ENCODE peak calls at places on chromosomes 7 and 10, in six cellular contexts. H is astrocyte of the spinal cord, D is adrenal gland, M is transverse colon, P is tibial artery, R is thoracic aorta. W is an unnamed sample.

GRCh38 chr10:101014230-101014884 is 14.7 kb downstream of the LZTS2 start:
- DNase-seq in H (peak; percentile 68), D (peak; percentile 88), M (peak; percentile 90), P (peak; percentile 89), R (peak; percentile 51), W (peak; percentile 88)

GRCh38 chr7:73974948-73975926 is 52.7 kb upstream of the ELN start:
- DNase-seq in H (no peak), D (no peak), M (no peak), P (peak; percentile 62), R (no peak), W (no peak)

GRCh38 chr10:33240931-33241330 is 93.5 kb downstream of the NRP1 start:
- DNase-seq in H (peak; percentile 52), D (no peak), M (no peak), P (no peak), R (no peak), W (peak; percentile 81)

GRCh38 chr10:17237915-17238444 is 9.9 kb downstream of the VIM start:
- DNase-seq in H (no peak), D (no peak), M (no peak), P (no peak), R (no peak), W (peak; percentile 88)

GRCh38 chr7:94241402-94241925 is 153.2 kb upstream of the COL1A2 start:
- DNase-seq in H (no peak), D (no peak), M (no peak), P (no peak), R (no peak), W (no peak)

GRCh38 chr7:81767883-81768282 is 2.0 kb downstream of the HGF start:
- DNase-seq in H (no peak), D (no peak), M (no peak), P (no peak), R (no peak), W (no peak)

GRCh38 chr7:73707045-73707631 is 12.3 kb downstream of the STX1A start:
- DNase-seq in H (peak; percentile 51), D (no peak), M (peak; percentile 91), P (no peak), R (no peak), W (no peak)

GRCh38 chr7:158865462-158865922 is 9.1 kb downstream of the DYNC2I1 start:
- DNase-seq in H (no peak), D (no peak), M (peak; percentile 48), P (peak; percentile 71), R (no peak), W (peak; percentile 56)

GRCh38 chr7:78578701-78579100 is 780.1 kb downstream of the PHTF2 start:
- DNase-seq in H (no peak), D (no peak), M (no peak), P (no peak), R (no peak), W (no peak)

GRCh38 chr7:103504505-103505135 is 58.6 kb upstream of the SLC26A5 start:
- DNase-seq in H (no peak), D (no peak), M (no peak), P (no peak), R (no peak), W (no peak)

DNA sequence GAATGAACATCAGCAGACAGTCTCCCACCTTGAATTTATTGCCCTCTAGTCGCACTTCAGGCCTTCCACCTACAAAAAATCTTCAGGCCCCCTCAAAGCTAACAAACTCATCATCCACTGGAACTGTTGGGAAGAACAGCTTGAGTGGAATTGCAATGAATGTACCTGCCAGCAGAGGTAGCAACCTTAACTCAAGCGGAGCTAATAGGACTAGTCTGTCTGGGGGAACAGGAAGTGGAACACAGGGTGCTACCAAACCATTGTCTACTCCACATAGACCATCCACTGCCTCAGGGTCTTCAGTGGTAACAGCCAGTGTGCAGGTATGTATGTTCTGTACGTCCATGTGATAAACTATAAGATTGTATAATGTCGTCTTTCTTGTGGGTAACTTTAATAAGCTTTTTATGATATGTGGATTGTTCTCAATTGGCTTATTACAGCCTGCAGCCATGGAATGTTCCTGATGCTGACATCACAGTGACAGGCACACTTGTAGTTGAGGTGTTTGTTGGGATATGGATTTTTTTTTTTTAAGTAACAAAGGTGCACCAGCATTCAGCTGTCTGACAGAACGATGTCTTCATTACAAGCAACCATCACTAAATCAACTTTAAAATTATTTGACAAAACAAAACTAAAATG is 53.3 kb downstream of the UBN2 start:
- DNase-seq in H (no peak), D (no peak), M (peak; percentile 17), P (no peak), R (no peak), W (no peak)
- TF ChIP-seq CTCF in H (no peak), D (no peak), M (peak; percentile 35), P (no peak), R (no peak), W (no peak)

DNA sequence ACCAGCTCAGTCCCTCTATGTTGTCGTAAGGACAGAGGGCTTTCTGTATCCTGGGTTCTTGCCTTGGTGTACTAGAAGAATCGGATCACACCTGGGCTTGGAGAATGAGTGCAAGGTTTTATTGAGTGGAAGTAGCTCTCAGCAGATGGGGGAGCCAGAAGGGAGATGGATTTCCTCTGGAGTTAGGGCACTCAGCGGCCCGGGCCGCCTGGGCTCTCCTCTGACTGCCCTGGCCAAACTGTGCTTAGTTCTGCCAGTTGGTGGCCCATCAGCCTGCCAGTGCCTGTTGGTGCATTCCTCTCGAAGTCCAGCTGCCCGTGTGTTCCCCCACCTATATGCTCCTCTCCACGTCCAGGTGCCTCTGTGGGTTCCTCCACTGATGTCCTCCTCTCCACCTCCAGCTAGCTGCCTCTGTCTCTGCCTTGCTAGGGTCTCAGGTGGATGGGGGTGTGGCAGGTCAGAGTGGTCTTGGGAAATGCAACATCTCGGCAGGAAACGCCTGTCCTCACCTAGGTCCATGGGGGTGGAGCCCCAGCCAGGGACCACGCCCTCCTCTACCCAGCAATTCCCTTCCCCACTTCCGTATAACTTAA is 148.6 kb downstream of the PPP1R3A start:
- DNase-seq in H (no peak), D (no peak), M (no peak), P (no peak), R (no peak), W (no peak)
- H3K4me3 ChIP-seq in H (no peak overlapping the region), D (no peak overlapping the region), M (no peak overlapping the region), P (no peak overlapping the region), R (no peak overlapping the region), W (no peak overlapping the region)

DNA sequence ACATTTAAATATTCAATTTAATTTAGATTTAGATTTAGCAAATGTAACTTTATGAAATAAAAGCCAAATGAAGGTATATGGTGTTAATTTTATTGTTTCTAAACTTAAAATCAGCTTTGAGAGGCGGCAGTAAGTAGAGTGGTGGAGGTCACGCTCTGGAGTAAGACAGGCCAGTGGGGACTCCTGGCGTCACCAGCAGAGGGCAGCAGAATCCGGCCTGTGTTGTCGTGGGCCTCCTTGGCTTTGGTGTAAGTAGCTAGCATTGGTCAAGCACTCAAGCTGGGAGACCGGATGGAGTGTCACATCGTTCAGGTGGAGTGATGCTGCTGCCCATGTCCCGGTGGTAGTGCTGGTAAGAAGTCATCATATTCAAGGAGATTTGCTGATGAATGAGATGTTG is 98.7 kb upstream of the DNAJB6 start:
- DNase-seq in H (no peak), D (no peak), M (no peak), P (no peak), R (no peak), W (peak; percentile 12)
- TF ChIP-seq CTCF in H (peak; percentile 14), D (no peak), M (no peak), P (no peak), R (no peak), W (no peak)

GRCh38 chr7:50324113-50324512 is 19.6 kb downstream of the IKZF1 start:
- DNase-seq in H (no peak), D (no peak), M (no peak), P (no peak), R (no peak), W (no peak)
- H3K4me3 ChIP-seq in H (no peak overlapping the region), D (no peak overlapping the region), M (no peak overlapping the region), P (no peak overlapping the region), R (no peak overlapping the region), W (no peak overlapping the region)

DNA sequence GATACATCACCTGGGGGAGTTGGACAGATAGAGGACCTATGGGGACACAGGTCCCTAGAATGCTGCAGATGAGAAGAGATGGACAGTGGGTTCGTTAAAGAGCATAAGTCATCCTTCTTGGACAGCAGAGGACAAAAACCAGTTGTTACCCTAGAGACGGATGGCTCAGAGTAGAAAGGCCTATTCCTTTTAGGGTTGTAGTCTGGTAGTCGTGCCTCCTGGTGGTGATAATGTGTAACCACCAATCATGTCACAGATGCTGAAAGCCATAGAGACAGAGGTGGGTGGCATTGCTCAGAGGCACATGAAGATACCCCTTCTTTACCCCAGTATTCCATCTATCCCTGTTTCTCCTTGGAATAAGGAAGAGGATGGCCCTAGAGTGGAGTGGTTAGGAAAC is 554.6 kb downstream of the SORCS1 start:
- DNase-seq in H (no peak), D (no peak), M (no peak), P (no peak), R (no peak), W (peak; percentile 12)
- TF ChIP-seq CTCF in H (peak; percentile 28), D (no peak), M (no peak), P (no peak), R (no peak), W (peak; percentile 32)

GRCh38 chr7:27162930-27163775 is 2.2 kb downstream of the HOXA9 start:
- DNase-seq in H (no peak), D (no peak), M (peak; percentile 10), P (no peak), R (no peak), W (no peak)
- H3K4me3 ChIP-seq in H (peak overlapping the region; percentile 47), D (no peak overlapping the region), M (peak overlapping the region; percentile 82), P (peak overlapping the region; percentile 91), R (no peak overlapping the region), W (peak overlapping the region; percentile 93)

GRCh38 chr10:128152741-128153583 is 26.7 kb upstream of the MKI67 start:
- DNase-seq in H (no peak), D (no peak), M (no peak), P (no peak), R (no peak), W (no peak)

GRCh38 chr10:128161031-128161430 is 34.8 kb upstream of the MKI67 start:
- DNase-seq in H (no peak), D (no peak), M (no peak), P (no peak), R (no peak), W (no peak)

GRCh38 chr10:128160335-128160734 is 34.1 kb upstream of the MKI67 start:
- DNase-seq in H (no peak), D (no peak), M (no peak), P (no peak), R (no peak), W (no peak)

GRCh38 chr10:128156999-128157755 is 31.0 kb upstream of the MKI67 start:
- DNase-seq in H (no peak), D (no peak), M (peak; percentile 78), P (no peak), R (no peak), W (no peak)

DNA sequence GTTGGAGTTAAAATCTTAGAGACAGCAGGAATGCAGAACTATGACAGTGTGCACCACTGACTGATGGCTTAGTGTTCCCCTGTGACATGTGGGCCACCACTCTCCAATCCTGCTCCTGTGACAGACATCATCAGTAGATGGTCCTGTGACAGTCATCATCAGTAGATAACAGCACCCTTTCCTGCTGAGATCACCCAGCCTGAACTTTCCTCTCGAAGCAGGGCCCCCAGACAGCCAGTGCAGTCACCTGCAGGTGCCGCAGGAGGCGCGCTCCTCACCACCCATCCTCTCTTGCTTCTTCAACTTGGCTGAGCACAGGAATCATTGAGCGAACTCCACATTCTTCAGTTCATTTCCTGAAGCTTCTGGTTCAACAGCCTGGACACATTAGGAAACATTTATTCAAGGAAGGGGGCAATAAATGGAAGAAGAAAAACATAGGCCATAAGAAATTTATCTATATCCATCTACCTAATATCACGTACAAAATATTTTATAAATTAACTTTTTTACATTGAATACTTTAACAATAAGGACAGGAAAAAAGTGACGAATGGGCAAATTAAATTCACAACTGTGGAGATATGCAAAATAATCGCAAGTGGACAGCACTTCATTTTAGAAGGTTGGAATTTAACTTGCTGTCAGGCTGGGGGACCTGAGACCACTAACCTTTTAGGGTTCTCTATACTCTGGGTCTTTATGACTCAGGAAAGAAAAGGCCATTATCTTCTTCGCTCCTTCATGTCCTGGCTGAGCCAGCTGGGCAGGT is 32.0 kb upstream of the MKI67 start:
- DNase-seq in H (no peak), D (no peak), M (no peak), P (no peak), R (no peak), W (no peak)
- TF ChIP-seq CTCF in H (no peak), D (no peak), M (no peak), P (no peak), R (no peak), W (no peak)

W was measured in foreskin fibroblast.